ENCODE peak calls at places on chromosome 3, in nine cellular contexts. L is RWPE2, K is SHP77, R is NCI-H748 treated with DMSO at 0.1 percent for 48 hours, O is GM19239, M is heart right ventricle, H is astrocyte of the spinal cord, Z is kidney tubule cell, J is HEK293T. W is an unnamed sample.

GRCh38 chr3:72595927-72596610 is 252.2 kb downstream of the SHQ1 start:
- DNase-seq in L (no peak), K (no peak), R (no peak), O (no peak), M (no peak), H (no peak), Z (peak; percentile 64), J (no peak), W (no peak)

GRCh38 chr3:124579641-124580040 is 150.6 kb upstream of the UMPS start:
- DNase-seq in L (no peak), K (no peak), R (no peak), O (no peak), M (no peak), H (no peak), Z (no peak), J (no peak), W (no peak)

GRCh38 chr3:148955544-148956346 is 35.6 kb upstream of the GYG1 start:
- DNase-seq in L (no peak), K (peak; percentile 42), R (peak; percentile 4), O (no peak), M (peak; percentile 72), H (peak; percentile 95), Z (peak; percentile 85), J (peak; percentile 62), W (peak; percentile 52)

GRCh38 chr3:186107148-186108105 is 1.5 kb downstream of the ETV5 start:
- DNase-seq in L (peak; percentile 74), K (peak; percentile 58), R (peak; percentile 45), O (peak; percentile 64), M (peak; percentile 49), H (peak; percentile 81), Z (peak; percentile 58), J (peak; percentile 57), W (peak; percentile 78)

GRCh38 chr3:196098365-196098764 is 16.5 kb upstream of the TFRC start:
- DNase-seq in L (no peak), K (no peak), R (no peak), O (no peak), M (no peak), H (no peak), Z (no peak), J (no peak), W (no peak)

GRCh38 chr3:13280856-13281656 is 139.1 kb downstream of the NUP210 start:
- DNase-seq in L (peak; percentile 51), K (no peak), R (no peak), O (no peak), M (peak; percentile 44), H (no peak), Z (no peak), J (no peak), W (no peak)

GRCh38 chr3:98980915-98981596 is 79.6 kb upstream of the DCBLD2 start:
- DNase-seq in L (no peak), K (no peak), R (no peak), O (peak; percentile 12), M (no peak), H (peak; percentile 90), Z (peak; percentile 98), J (no peak), W (no peak)

GRCh38 chr3:39208463-39209055 is 16.2 kb upstream of the XIRP1 start:
- DNase-seq in L (no peak), K (peak; percentile 46), R (no peak), O (no peak), M (peak; percentile 77), H (peak; percentile 54), Z (peak; percentile 55), J (peak; percentile 67), W (peak; percentile 72)

GRCh38 chr3:127733781-127734180 is 61.0 kb downstream of the ABTB1 start:
- DNase-seq in L (peak; percentile 18), K (no peak), R (no peak), O (no peak), M (no peak), H (no peak), Z (no peak), J (no peak), W (no peak)

GRCh38 chr3:182739619-182740018 is 53.7 kb upstream of the ATP11B start:
- DNase-seq in L (no peak), K (no peak), R (peak; percentile 13), O (no peak), M (no peak), H (peak; percentile 59), Z (no peak), J (peak; percentile 39), W (no peak)

GRCh38 chr3:139974809-139975425 is 39.9 kb downstream of the CLSTN2 start:
- DNase-seq in L (no peak), K (no peak), R (no peak), O (no peak), M (no peak), H (no peak), Z (no peak), J (no peak), W (no peak)

GRCh38 chr3:17307482-17307881 is 422.7 kb downstream of the PLCL2 start:
- DNase-seq in L (no peak), K (no peak), R (no peak), O (no peak), M (no peak), H (no peak), Z (peak; percentile 9), J (no peak), W (peak; percentile 36)

GRCh38 chr3:158731938-158732855 is at the start of gene RARRES1:
- DNase-seq in L (no peak), K (no peak), R (peak; percentile 1), O (peak; percentile 51), M (peak; percentile 55), H (peak; percentile 47), Z (peak; percentile 55), J (no peak), W (no peak)

W was measured in MM.1S.